ENCODE peak calls at places on chromosomes 11 and 22, in six cellular contexts. X is cardiac muscle cell, T is psoas muscle, Z is colonic mucosa, O is uterus, I is ascending aorta. Q is an unnamed sample. For H3K4me1 and H3K27me3, the result is how much of the 10 kb centered on the place peaks cover.

GRCh38 chr11:78239781-78240180 is 51.1 kb downstream of the USP35 start:
- DNase-seq in X (no peak), T (no peak), Z (no peak), O (no peak), I (no peak), Q (no peak)

GRCh38 chr11:116861539-116861938 is 24.1 kb upstream of the APOA1 start:
- DNase-seq in X (no peak), T (no peak), Z (no peak), O (no peak), I (no peak), Q (no peak)

GRCh38 chr11:11973361-11973800 is 35.0 kb downstream of the DKK3 start:
- DNase-seq in X (peak), T (peak), Z (no peak), O (peak), I (peak), Q (peak)

GRCh38 chr22:44870021-44870420 is 117.6 kb downstream of the ARHGAP8 start:
- DNase-seq in X (peak), T (no peak), Z (no peak), O (no peak), I (no peak), Q (no peak)

GRCh38 chr11:12840871-12841516 is 166.8 kb downstream of the TEAD1 start:
- DNase-seq in X (no peak), T (no peak), Z (no peak), O (no peak), I (no peak), Q (no peak)

GRCh38 chr11:72630104-72630852 is 43.9 kb downstream of the PDE2A start:
- DNase-seq in X (no peak), T (no peak), Z (no peak), O (no peak), I (no peak), Q (no peak)

GRCh38 chr11:30346068-30346688 is 23.3 kb downstream of the ARL14EP start:
- DNase-seq in X (peak), T (no peak), Z (no peak), O (no peak), I (no peak), Q (no peak)

GRCh38 chr11:92180664-92181251 is 43.9 kb upstream of the FAT3 start:
- DNase-seq in X (no peak), T (no peak), Z (no peak), O (no peak), I (no peak), Q (no peak)

GRCh38 chr22:32818446-32819115 is 17.1 kb downstream of the TIMP3 start:
- DNase-seq in X (peak), T (no peak), Z (no peak), O (no peak), I (no peak), Q (no peak)

GRCh38 chr11:112795142-112795815 is 165.9 kb upstream of the NCAM1 start:
- DNase-seq in X (no peak), T (peak), Z (peak), O (no peak), I (no peak), Q (no peak)

GRCh38 chr11:11871991-11872401 is 30.2 kb downstream of the USP47 start:
- DNase-seq in X (no peak), T (no peak), Z (no peak), O (no peak), I (no peak), Q (no peak)

GRCh38 chr22:26648011-26648497 is 9.3 kb upstream of the MIAT start:
- DNase-seq in X (no peak), T (no peak), Z (no peak), O (no peak), I (no peak), Q (no peak)

GRCh38 chr11:131668867-131669780 is 298.7 kb downstream of the NTM start:
- DNase-seq in X (peak), T (peak), Z (peak), O (no peak), I (no peak), Q (no peak)
- TF ChIP-seq CTCF in X (peak), T (peak), Z (peak), O (no peak), I (no peak), Q (peak)

DNA sequence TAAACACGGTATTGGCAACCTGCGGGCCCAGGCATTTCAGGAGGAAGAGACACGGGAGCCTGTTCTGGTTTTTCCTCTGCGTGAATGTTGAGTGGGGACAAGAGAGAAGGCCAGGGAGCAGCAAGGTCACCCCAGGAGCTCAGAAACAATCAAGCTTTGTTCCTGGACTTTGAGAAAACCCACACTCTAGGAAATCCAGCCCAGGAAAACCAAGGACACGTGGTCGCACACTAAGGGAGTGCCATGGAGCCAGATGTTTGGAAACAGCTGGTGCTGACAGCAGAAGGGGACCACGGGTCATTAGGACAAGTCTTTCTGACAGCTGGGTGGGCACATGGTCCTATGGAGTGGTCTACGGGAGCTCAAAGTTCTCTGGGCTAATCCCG is 44.1 kb downstream of the MYH9 start:
- DNase-seq in X (no peak), T (no peak), Z (no peak), O (no peak), I (no peak), Q (no peak)
- H3K4me1 ChIP-seq in X (under half), T (under half), Z (under half), O (under half), I (under half), Q (under half)

DNA sequence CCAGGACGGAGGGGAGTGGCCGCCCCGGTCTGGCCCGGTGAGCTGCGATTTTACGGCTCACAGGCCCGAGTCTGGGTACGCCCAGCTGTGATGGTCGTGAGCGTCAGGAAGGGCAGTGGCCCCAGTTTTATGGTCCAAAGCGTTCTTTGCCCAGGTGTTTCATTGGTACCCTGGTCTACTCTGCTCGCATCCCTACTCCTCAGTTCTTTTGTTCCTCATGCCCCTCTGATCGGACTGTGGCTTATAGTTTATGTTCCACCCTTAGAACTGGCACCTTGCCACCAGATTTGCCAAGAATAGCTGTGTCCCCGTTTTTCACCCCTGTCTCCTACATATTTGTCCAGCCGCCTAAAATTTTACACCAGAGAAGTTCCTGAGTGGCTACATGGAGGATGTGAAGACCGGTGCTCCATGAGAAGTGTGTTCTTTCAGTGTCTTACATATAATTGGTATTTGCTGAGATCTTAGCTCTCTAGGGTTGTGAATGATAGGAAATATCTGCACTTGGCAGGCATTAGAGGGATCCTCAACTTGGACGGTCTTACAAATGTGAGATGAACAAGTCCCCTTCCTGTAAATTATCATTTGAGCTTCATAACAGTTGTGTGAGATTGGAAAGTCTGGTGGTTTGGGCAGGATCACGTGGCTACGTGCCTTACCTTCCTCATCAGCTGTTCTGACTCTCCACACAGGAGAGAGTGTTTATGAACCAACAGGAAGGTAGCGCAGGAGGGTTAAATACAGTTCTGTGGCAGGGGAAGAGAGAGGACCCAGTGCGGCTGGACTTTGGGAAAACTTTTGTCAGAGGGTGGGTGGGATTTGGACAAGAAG is 1.1 kb downstream of the PANX1 start:
- DNase-seq in X (no peak), T (no peak), Z (peak), O (no peak), I (peak), Q (peak)
- H3K27me3 ChIP-seq in X (under half), T (under half), Z (under half), O (under half), I (under half), Q (under half)

DNA sequence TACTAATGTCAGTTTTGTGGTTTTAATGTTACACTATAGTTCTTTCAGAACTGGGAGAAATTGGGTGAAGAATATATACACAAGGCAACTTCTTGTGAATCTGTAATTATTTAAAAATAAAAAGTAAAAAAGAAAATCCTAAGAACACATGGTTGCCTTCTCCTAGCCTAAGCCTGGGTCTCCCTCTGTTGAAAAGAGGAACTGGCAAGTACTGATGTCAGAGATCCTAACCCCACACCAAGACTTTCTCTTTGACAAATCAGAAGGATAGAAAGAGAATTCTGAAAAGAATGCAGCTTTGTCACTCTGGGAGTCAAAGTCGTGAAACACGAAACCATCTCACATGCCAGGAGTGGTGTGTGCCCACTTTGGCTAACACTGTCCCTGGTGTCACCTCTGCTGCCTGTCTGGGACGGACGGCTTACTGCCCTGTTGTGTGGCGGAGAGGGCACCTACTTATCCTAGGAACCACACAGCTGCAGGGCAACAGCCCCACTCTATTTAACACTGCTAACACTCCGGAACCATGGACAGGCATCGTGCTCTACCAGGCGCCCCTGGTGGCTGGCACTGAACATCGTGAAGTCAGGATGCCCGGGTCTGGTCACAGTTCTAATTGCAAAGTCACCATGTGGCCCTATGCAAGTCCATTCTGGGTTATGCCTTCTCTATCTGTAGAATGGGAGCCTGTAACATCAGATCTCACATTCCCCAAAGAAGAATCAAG is 108.8 kb upstream of the CD82 start:
- DNase-seq in X (no peak), T (no peak), Z (no peak), O (no peak), I (no peak), Q (no peak)
- TF ChIP-seq CTCF in X (peak), T (no peak), Z (no peak), O (no peak), I (no peak), Q (peak)